ENCODE peak calls at places on chromosome 5, in ten cellular contexts. R is hepatocyte, Q is ascending aorta, V is Karpas-422, J is pancreas, B is ovary, N is esophagus squamous epithelium, H is aorta, K is testis, U is heart right ventricle. L is an unnamed sample.

GRCh38 chr5:20276061-20276958 is 288.3 kb upstream of the CDH18 start:
- DNase-seq in U (no peak), R (peak; percentile 9), K (no peak), Q (no peak), N (no peak), V (no peak), H (no peak), J (no peak), B (no peak), L (no peak)

GRCh38 chr5:125913200-125913599 is 510.0 kb upstream of the GRAMD2B start:
- DNase-seq in V (no peak), Q (no peak), N (no peak), H (no peak), J (no peak), R (no peak), K (no peak), B (no peak), U (no peak), L (no peak)

GRCh38 chr5:113212244-113212920 is 222.4 kb downstream of the TSSK1B start:
- DNase-seq in H (no peak), K (no peak), U (peak; percentile 43), Q (no peak), R (peak; percentile 55), B (peak; percentile 49), N (no peak), V (no peak), J (no peak), L (no peak)

GRCh38 chr5:75916144-75916543 is 167.0 kb upstream of the SV2C start:
- DNase-seq in V (no peak), B (no peak), U (no peak), J (no peak), H (no peak), R (no peak), Q (no peak), N (no peak), K (no peak), L (no peak)

GRCh38 chr5:132413567-132413966 is 44.1 kb downstream of the SLC22A5 start:
- DNase-seq in N (no peak), R (no peak), J (no peak), V (no peak), Q (no peak), K (no peak), H (no peak), U (no peak), B (no peak), L (no peak)

GRCh38 chr5:39131210-39132127 is 57.3 kb upstream of the RICTOR start:
- DNase-seq in Q (no peak), H (no peak), K (no peak), N (no peak), B (no peak), R (no peak), J (no peak), V (no peak), U (no peak), L (no peak)

GRCh38 chr5:135998889-135999288 is 29.9 kb upstream of the TGFBI start:
- DNase-seq in N (no peak), V (no peak), J (no peak), H (no peak), Q (no peak), U (no peak), K (no peak), R (no peak), B (no peak), L (no peak)

GRCh38 chr5:472076-472655 is 29.2 kb downstream of the EXOC3 start:
- DNase-seq in H (peak; percentile 80), N (no peak), R (peak; percentile 44), V (no peak), Q (no peak), J (peak; percentile 76), U (peak; percentile 43), B (peak; percentile 40), K (no peak), L (no peak)

GRCh38 chr5:163759000-163759730 is 253.7 kb downstream of the MAT2B start:
- DNase-seq in K (no peak), U (no peak), B (no peak), R (no peak), N (no peak), V (no peak), Q (no peak), J (no peak), H (no peak), L (no peak)

GRCh38 chr5:93162201-93162654 is 418.8 kb downstream of the NR2F1-AS1 start:
- DNase-seq in V (no peak), U (no peak), J (no peak), H (no peak), R (no peak), Q (no peak), N (no peak), B (no peak), K (no peak), L (no peak)

GRCh38 chr5:1516615-1517601 is 6.9 kb downstream of the LPCAT1 start:
- DNase-seq in H (peak; percentile 76), Q (peak; percentile 62), U (peak; percentile 6), K (peak; percentile 8), N (no peak), B (peak; percentile 2), V (no peak), R (no peak), J (peak; percentile 46), L (no peak)

GRCh38 chr5:112491257-112491656 is 72.2 kb upstream of the EPB41L4A start:
- DNase-seq in H (no peak), K (no peak), N (no peak), V (peak; percentile 75), U (no peak), J (no peak), Q (no peak), R (no peak), B (no peak), L (no peak)

GRCh38 chr5:16067415-16067814 is 112.2 kb downstream of the MARCHF11 start:
- DNase-seq in Q (no peak), K (no peak), R (no peak), U (no peak), N (no peak), H (no peak), B (no peak), J (no peak), V (no peak), L (no peak)

GRCh38 chr5:113508756-113509155 is 4.7 kb upstream of the YTHDC2 start:
- DNase-seq in J (no peak), N (no peak), B (no peak), U (no peak), V (no peak), H (no peak), R (no peak), K (no peak), Q (no peak), L (no peak)

GRCh38 chr5:134864707-134865106 is 9.5 kb upstream of the TXNDC15 start:
- DNase-seq in U (no peak), Q (no peak), N (no peak), V (no peak), K (no peak), J (no peak), B (no peak), R (no peak), H (no peak), L (no peak)

GRCh38 chr5:133827001-133827400 is 141.4 kb downstream of the C5orf15 start:
- DNase-seq in B (no peak), Q (no peak), U (no peak), R (peak; percentile 41), V (no peak), K (no peak), J (no peak), H (peak; percentile 38), N (no peak), L (no peak)

GRCh38 chr5:158070855-158071254 is 211.9 kb upstream of the CLINT1 start:
- DNase-seq in U (no peak), H (no peak), R (no peak), K (no peak), Q (no peak), N (no peak), J (no peak), B (peak; percentile 24), V (no peak), L (no peak)

GRCh38 chr5:766666-767431 is 17.7 kb downstream of the ZDHHC11B start:
- DNase-seq in U (no peak), Q (peak; percentile 62), K (no peak), R (no peak), V (no peak), N (no peak), H (peak; percentile 84), B (peak; percentile 13), J (peak; percentile 65), L (no peak)

GRCh38 chr5:178186417-178186816 is 754 bp downstream of the GMCL2 start:
- DNase-seq in V (no peak), R (no peak), N (no peak), Q (no peak), K (no peak), B (no peak), J (no peak), U (no peak), H (no peak), L (no peak)

GRCh38 chr5:176812269-176813259 is 2.2 kb downstream of the UNC5A start:
- DNase-seq in U (no peak), R (peak; percentile 68), K (peak; percentile 51), Q (no peak), B (no peak), J (no peak), N (no peak), V (peak; percentile 49), H (no peak), L (no peak)

GRCh38 chr5:175443514-175444059 is 395 bp downstream of the DRD1 start:
- DNase-seq in K (no peak), Q (no peak), B (no peak), J (no peak), N (no peak), R (no peak), H (peak; percentile 77), U (no peak), V (no peak), L (no peak)

GRCh38 chr5:37045703-37046102 is 169.1 kb downstream of the NIPBL start:
- DNase-seq in Q (no peak), H (no peak), B (no peak), J (no peak), K (no peak), U (no peak), V (no peak), R (no peak), N (no peak), L (no peak)
- H3K36me3 ChIP-seq in Q (peaks cover 63% of the 10 kb centered on the region), H (peaks cover 2% of the 10 kb centered on the region), B (no peaks in the 10 kb centered on the region), J (peaks cover 41% of the 10 kb centered on the region), K (no peaks in the 10 kb centered on the region), U (no peaks in the 10 kb centered on the region), V (peaks cover 48% of the 10 kb centered on the region), R (no peaks in the 10 kb centered on the region), N (peaks cover 6% of the 10 kb centered on the region), L (peaks cover 55% of the 10 kb centered on the region)

GRCh38 chr5:9544056-9544455 is 1.8 kb downstream of the SEMA5A start:
- DNase-seq in J (no peak), Q (no peak), U (no peak), R (no peak), N (no peak), V (no peak), K (no peak), B (no peak), H (no peak), L (no peak)
- H3K4me3 ChIP-seq in J (peak overlapping the region; percentile 79), Q (peak overlapping the region; percentile 65), U (peak overlapping the region; percentile 71), R (peak overlapping the region; percentile 95), N (peak overlapping the region; percentile 89), V (no peak overlapping the region), K (peak overlapping the region; percentile 70), B (peak overlapping the region; percentile 60), H (peak overlapping the region; percentile 29), L (no peak overlapping the region)

GRCh38 chr5:172870261-172870806 is 36.3 kb downstream of the ERGIC1 start:
- DNase-seq in K (peak; percentile 42), J (no peak), U (no peak), H (peak; percentile 80), B (no peak), Q (peak; percentile 94), R (no peak), V (no peak), N (no peak), L (no peak)
- H3K27ac ChIP-seq in K (peak overlapping the region; percentile 81), J (peak overlapping the region; percentile 74), U (peak overlapping the region; percentile 86), H (peak overlapping the region; percentile 77), B (peak overlapping the region; percentile 76), Q (peak overlapping the region; percentile 99), R (peak overlapping the region; percentile 61), V (no peak overlapping the region), N (peak overlapping the region; percentile 93), L (no peak overlapping the region)

GRCh38 chr5:150392680-150393079 is 20.0 kb downstream of the CD74 start:
- DNase-seq in J (no peak), V (no peak), H (no peak), B (no peak), Q (no peak), K (no peak), U (no peak), N (no peak), R (no peak), L (no peak)
- H3K36me3 ChIP-seq in J (peaks cover 74% of the 10 kb centered on the region), V (peaks cover 39% of the 10 kb centered on the region), H (peaks cover 13% of the 10 kb centered on the region), B (no peaks in the 10 kb centered on the region), Q (peaks cover 70% of the 10 kb centered on the region), K (no peaks in the 10 kb centered on the region), U (no peaks in the 10 kb centered on the region), N (peaks cover 24% of the 10 kb centered on the region), R (no peaks in the 10 kb centered on the region), L (peaks cover 88% of the 10 kb centered on the region)